ENCODE peak calls at places on chromosomes 12 and 14, in six cellular contexts. F is CD8-positive, alpha-beta T cell; Y is transverse colon; E is body of pancreas; P is GM23338; K is PC-9. W is an unnamed sample.

GRCh38 chr12:47882796-47883546 is 21.8 kb downstream of the VDR start:
- DNase-seq in F (no peak), Y (peak; percentile 59), E (peak; percentile 31), P (peak; percentile 11), K (peak; percentile 40), W (no peak)

GRCh38 chr14:63770187-63770807 is 42.4 kb upstream of the SGPP1 start:
- DNase-seq in F (peak; percentile 43), Y (peak; percentile 53), E (peak; percentile 76), P (peak; percentile 67), K (peak; percentile 36), W (peak; percentile 32)

GRCh38 chr12:56947633-56948535 is 9.5 kb downstream of the RDH16 start:
- DNase-seq in F (no peak), Y (no peak), E (no peak), P (peak; percentile 40), K (no peak), W (no peak)

GRCh38 chr12:132218915-132219314 is 74.7 kb downstream of the NOC4L start:
- DNase-seq in F (no peak), Y (no peak), E (peak; percentile 13), P (peak; percentile 71), K (no peak), W (no peak)

GRCh38 chr12:124525927-124526692 is 41.3 kb downstream of the NCOR2 start:
- DNase-seq in F (no peak), Y (no peak), E (no peak), P (no peak), K (no peak), W (no peak)

GRCh38 chr12:132571598-132571997 is 38.8 kb downstream of the LRCOL1 start:
- DNase-seq in F (no peak), Y (no peak), E (no peak), P (no peak), K (no peak), W (no peak)

GRCh38 chr12:131311764-131312163 is 358.1 kb downstream of the ADGRD1 start:
- DNase-seq in F (no peak), Y (no peak), E (no peak), P (peak; percentile 19), K (no peak), W (no peak)

GRCh38 chr14:100237735-100238418 is 1.1 kb upstream of the YY1 start:
- DNase-seq in F (peak; percentile 37), Y (peak; percentile 58), E (peak; percentile 66), P (peak; percentile 83), K (no peak), W (peak; percentile 68)

GRCh38 chr12:1919763-1920162 is 1.3 kb upstream of the CACNA2D4 start:
- DNase-seq in F (no peak), Y (no peak), E (no peak), P (no peak), K (no peak), W (no peak)

GRCh38 chr12:120488057-120488660 is 7.8 kb upstream of the DYNLL1 start:
- DNase-seq in F (no peak), Y (no peak), E (no peak), P (no peak), K (no peak), W (no peak)

GRCh38 chr14:91103116-91103515 is 10.8 kb upstream of the DGLUCY start:
- DNase-seq in F (no peak), Y (no peak), E (no peak), P (no peak), K (no peak), W (no peak)

GRCh38 chr12:117105902-117106301 is 6.7 kb upstream of the TESC start:
- DNase-seq in F (no peak), Y (peak; percentile 32), E (no peak), P (no peak), K (peak; percentile 25), W (no peak)

GRCh38 chr12:31000751-31001150 is 72.9 kb upstream of the DDX11 start:
- DNase-seq in F (no peak), Y (no peak), E (no peak), P (no peak), K (no peak), W (no peak)

GRCh38 chr12:2273751-2274150 is 221.0 kb downstream of the CACNA1C start:
- DNase-seq in F (no peak), Y (no peak), E (no peak), P (no peak), K (no peak), W (no peak)

GRCh38 chr12:93122089-93122488 is 193.0 kb upstream of the EEA1 start:
- DNase-seq in F (no peak), Y (no peak), E (no peak), P (no peak), K (no peak), W (no peak)

GRCh38 chr12:124730455-124730932 is 133.2 kb downstream of the SCARB1 start:
- DNase-seq in F (no peak), Y (no peak), E (peak; percentile 57), P (no peak), K (no peak), W (peak; percentile 91)

GRCh38 chr12:107225626-107226025 is 132.3 kb upstream of the CRY1 start:
- DNase-seq in F (no peak), Y (no peak), E (no peak), P (peak; percentile 61), K (no peak), W (no peak)

GRCh38 chr12:117212563-117213190 is 22.4 kb upstream of the FBXO21 start:
- DNase-seq in F (peak; percentile 40), Y (peak; percentile 69), E (peak; percentile 76), P (peak; percentile 91), K (peak; percentile 62), W (peak; percentile 84)

GRCh38 chr12:64682572-64683277 is 72.4 kb downstream of the RASSF3 start:
- DNase-seq in F (no peak), Y (peak; percentile 58), E (peak; percentile 35), P (peak; percentile 56), K (no peak), W (peak; percentile 88)

GRCh38 chr14:80587096-80587724 is 354.3 kb downstream of the CEP128 start:
- DNase-seq in F (no peak), Y (no peak), E (peak; percentile 11), P (peak; percentile 56), K (no peak), W (no peak)

GRCh38 chr12:19739195-19739776 is 300.0 kb downstream of the AEBP2 start:
- DNase-seq in F (no peak), Y (peak; percentile 16), E (peak; percentile 68), P (peak; percentile 73), K (peak; percentile 23), W (no peak)

GRCh38 chr12:27176765-27177164 is 67.3 kb upstream of the STK38L start:
- DNase-seq in F (no peak), Y (no peak), E (no peak), P (no peak), K (no peak), W (no peak)

GRCh38 chr12:54654926-54655325 is 6.8 kb upstream of the DCD start:
- DNase-seq in F (no peak), Y (no peak), E (no peak), P (peak; percentile 20), K (no peak), W (no peak)

GRCh38 chr12:47602330-47602729 is 103.5 kb downstream of the RPAP3 start:
- DNase-seq in F (no peak), Y (no peak), E (no peak), P (no peak), K (no peak), W (no peak)

GRCh38 chr14:101131451-101131916 is 228.0 kb upstream of the RTL1 start:
- DNase-seq in F (no peak), Y (no peak), E (no peak), P (no peak), K (no peak), W (no peak)

GRCh38 chr12:43976027-43976426 is 140.1 kb downstream of the TMEM117 start:
- DNase-seq in F (no peak), Y (no peak), E (no peak), P (no peak), K (no peak), W (no peak)

DNA sequence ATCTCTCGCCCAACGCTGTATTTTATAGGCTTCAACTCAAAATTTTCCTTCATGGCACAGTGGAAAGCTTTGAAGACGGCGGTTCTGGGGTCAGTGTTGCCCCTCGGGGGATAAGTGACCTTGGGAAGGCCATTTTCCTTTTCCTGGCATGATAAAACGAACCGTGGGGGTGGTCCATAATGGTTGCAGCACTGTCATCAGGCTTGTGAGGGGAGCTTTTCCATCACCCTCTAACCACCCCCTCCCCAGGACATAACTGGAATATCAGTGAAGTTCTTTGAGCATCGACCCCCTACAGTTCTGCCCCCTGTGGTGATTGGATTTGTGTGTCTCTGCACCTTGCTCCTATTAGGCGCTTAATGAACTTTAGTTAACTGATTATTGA is 16.0 kb downstream of the FOS start:
- DNase-seq in F (no peak), Y (no peak), E (no peak), P (peak; percentile 62), K (no peak), W (no peak)
- TF ChIP-seq CTCF in F (no peak), Y (no peak), E (no peak), P (no peak), K (peak; percentile 50), W (no peak)

GRCh38 chr14:69650948-69651369 is 39.6 kb downstream of the SUSD6 start:
- DNase-seq in F (no peak), Y (no peak), E (no peak), P (no peak), K (peak; percentile 85), W (no peak)
- H3K4me1 ChIP-seq in F (peaks cover 57% of the 10 kb centered on the region), Y (peaks cover 73% of the 10 kb centered on the region), E (peaks cover 82% of the 10 kb centered on the region), P (peaks cover 25% of the 10 kb centered on the region), K (peaks cover 89% of the 10 kb centered on the region), W (peaks cover 39% of the 10 kb centered on the region)

DNA sequence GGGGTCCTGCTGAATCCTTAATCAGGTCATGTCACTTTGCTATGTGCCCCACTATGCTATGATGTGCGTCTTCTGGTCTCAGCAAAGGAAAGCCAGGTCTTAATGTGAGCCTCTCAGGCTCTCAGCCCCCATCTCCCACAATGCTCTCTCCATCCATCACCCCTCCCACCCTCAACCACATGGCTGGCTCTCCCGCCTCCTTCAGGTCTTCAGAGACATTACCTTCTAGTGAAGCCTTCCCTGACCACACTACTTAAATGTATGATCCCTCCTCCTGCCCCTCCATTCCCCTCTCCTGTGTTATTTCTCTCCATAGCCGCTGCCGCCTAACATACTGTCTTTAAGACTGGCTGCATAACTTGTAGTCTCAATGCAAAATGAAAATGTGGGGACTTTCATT is 50.5 kb downstream of the KRT80 start:
- DNase-seq in F (no peak), Y (no peak), E (no peak), P (peak; percentile 79), K (no peak), W (no peak)
- TF ChIP-seq CTCF in F (no peak), Y (no peak), E (no peak), P (peak; percentile 52), K (peak; percentile 34), W (no peak)

DNA sequence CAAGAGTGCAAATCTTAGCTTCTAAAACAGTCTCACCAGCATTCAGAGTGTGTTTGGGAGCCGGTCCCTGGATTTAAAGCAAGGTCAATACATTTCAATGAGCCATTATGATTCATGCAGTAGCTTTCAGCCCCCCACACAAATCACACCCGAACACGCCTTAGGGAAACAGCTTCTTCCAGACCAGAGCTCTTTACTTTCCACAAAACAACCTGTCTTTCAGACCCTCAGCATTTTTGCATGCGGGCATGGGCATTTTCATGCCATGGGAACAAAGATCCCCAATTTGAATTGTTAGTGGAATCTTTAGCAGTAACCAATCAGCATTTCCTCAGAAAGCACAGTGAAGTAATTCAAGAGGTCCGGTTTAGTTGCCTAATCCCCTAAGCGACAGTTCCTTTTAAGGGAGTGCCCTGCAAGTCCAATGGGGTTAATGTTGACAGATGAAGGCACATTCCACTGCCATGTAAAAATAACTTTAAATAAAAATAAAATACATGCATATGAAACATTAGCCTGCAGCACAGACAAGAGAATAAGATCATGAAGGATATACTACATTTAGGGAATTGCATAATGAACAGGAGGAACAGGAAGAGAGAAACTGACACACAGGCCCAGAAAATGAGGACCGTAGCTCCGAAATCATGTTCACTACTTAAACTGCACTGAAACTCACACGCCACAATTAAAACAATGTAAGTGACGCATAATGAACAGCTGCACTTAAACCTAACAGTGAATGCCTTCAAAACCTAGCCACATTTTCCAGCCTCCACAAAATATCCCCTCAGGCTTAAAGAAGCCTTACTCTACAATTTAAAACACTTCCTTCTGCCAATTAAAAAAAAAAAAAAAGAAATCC is 4.0 kb downstream of the VPS37B start:
- DNase-seq in F (no peak), Y (no peak), E (no peak), P (peak; percentile 79), K (no peak), W (no peak)
- H3K4me1 ChIP-seq in F (peaks cover 83% of the 10 kb centered on the region), Y (peaks cover 71% of the 10 kb centered on the region), E (peaks cover 84% of the 10 kb centered on the region), P (peaks cover 41% of the 10 kb centered on the region), K (peaks cover 84% of the 10 kb centered on the region), W (peaks cover 18% of the 10 kb centered on the region)